ENCODE peak calls at places on chromosome 12, in eight cellular contexts. F, M, R, B, L, Q, D and X are unnamed samples. For H3K27me3, the result is how much of the 10 kb centered on the place peaks cover.

GRCh38 chr12:27554421-27555186 is 30.6 kb downstream of the PPFIBP1 start:
- DNase-seq in L (no peak), F (no peak), D (no peak), R (peak), Q (peak), B (no peak), M (no peak), X (no peak)

GRCh38 chr12:34396861-34397590 is 374.7 kb downstream of the ALG10 start:
- DNase-seq in Q (peak), D (peak), F (peak), L (no peak), B (no peak), R (no peak), M (no peak), X (no peak)

GRCh38 chr12:117134059-117134458 is 34.8 kb upstream of the TESC start:
- DNase-seq in F (no peak), R (peak), B (peak), L (no peak), Q (no peak), D (peak), M (no peak), X (no peak)

GRCh38 chr12:40614923-40615322 is 77.3 kb upstream of the CNTN1 start:
- DNase-seq in R (no peak), M (no peak), F (no peak), L (no peak), D (no peak), Q (no peak), B (no peak), X (no peak)

GRCh38 chr12:47744005-47744651 is 14.6 kb downstream of the RAPGEF3 start:
- DNase-seq in F (peak), D (peak), L (peak), Q (no peak), B (peak), R (no peak), M (peak), X (no peak)

GRCh38 chr12:1878214-1878613 is 40.2 kb downstream of the CACNA2D4 start:
- DNase-seq in Q (no peak), D (no peak), B (no peak), F (no peak), R (no peak), M (no peak), L (no peak), X (no peak)

GRCh38 chr12:74538491-74539258 is 1.0 kb downstream of the ATXN7L3B start:
- DNase-seq in D (no peak), L (no peak), M (peak), F (peak), B (peak), R (peak), Q (no peak), X (no peak)

GRCh38 chr12:105825141-105825540 is 313.6 kb downstream of the NUAK1 start:
- DNase-seq in R (no peak), M (peak), D (no peak), Q (no peak), F (no peak), B (no peak), L (no peak), X (no peak)

GRCh38 chr12:131604146-131604844 is 106.6 kb upstream of the SFSWAP start:
- DNase-seq in F (no peak), D (no peak), L (peak), B (peak), Q (no peak), R (no peak), M (no peak), X (no peak)

GRCh38 chr12:117921922-117922777 is 46.6 kb downstream of the KSR2 start:
- DNase-seq in M (no peak), L (no peak), F (no peak), D (no peak), B (no peak), R (no peak), Q (no peak), X (no peak)

GRCh38 chr12:96068111-96068510 is 32.7 kb upstream of the LTA4H start:
- DNase-seq in M (no peak), Q (no peak), F (no peak), R (no peak), L (no peak), B (no peak), D (no peak), X (no peak)

GRCh38 chr12:21676781-21677180 is 19.1 kb upstream of the LDHB start:
- DNase-seq in B (no peak), M (no peak), F (no peak), D (no peak), Q (no peak), L (no peak), R (no peak), X (no peak)

DNA sequence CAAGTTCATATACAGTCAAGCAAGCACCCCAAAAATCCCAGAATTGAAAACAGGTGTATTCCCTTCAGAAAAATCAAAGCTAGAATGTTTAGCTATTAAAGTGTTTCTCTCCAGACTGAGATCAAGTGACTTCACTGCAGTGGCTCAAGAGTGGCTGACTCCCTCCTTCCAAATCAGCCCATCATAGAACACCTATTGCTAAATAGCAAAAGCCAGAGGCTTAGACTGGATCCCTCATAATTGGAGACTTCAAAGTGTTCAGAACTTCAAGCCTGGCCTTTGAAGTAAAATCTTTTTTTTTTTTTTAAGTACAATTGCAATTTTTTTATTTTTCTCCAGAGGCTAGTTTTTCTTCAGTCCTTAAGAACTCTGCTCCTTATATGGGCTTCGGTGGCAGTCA is 50.0 kb upstream of the CERS5 start:
- DNase-seq in L (no peak), F (no peak), R (peak), B (no peak), Q (no peak), M (no peak), D (no peak), X (no peak)
- H3K4me3 ChIP-seq in L (no peak), F (no peak), R (peak), B (no peak), Q (no peak), M (no peak), D (no peak), X (no peak)

DNA sequence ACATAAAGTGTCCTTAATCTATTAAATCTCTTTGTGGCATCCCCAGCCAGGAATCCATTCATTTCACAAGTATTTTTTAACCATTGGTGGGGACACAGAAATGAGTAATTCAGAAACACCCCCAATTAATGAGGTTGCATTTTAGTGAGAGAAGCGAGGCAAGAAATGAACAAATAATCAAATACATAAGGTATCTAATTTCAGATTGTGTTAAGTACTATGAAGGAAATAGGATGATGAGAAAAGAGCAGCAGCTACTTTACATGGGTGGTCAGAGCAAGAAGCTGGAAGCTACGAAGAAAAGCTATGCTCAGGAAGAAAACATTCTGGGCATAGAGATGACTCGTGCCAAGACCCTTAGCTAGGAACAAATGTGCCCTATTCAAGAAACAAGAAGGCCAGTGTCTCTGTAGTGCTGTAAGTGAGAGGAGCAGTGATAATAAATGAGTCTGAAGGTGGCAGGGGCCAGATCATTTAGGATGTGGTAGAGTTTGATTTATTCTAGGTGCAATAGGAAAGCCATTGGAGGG is 60.6 kb upstream of the IGF1 start:
- DNase-seq in M (no peak), Q (no peak), R (no peak), L (no peak), F (no peak), D (no peak), B (no peak), X (no peak)
- H3K27ac ChIP-seq in M (no peak), Q (no peak), R (peak), L (no peak), F (no peak), D (no peak), B (no peak), X (no peak)

GRCh38 chr12:53638057-53638456 is 11.9 kb upstream of the ATF7 start:
- DNase-seq in Q (no peak), D (no peak), F (no peak), B (no peak), M (no peak), L (no peak), R (no peak), X (no peak)

GRCh38 chr12:53631721-53632120 is 5.5 kb upstream of the ATF7 start:
- DNase-seq in D (no peak), M (no peak), B (no peak), F (no peak), L (no peak), Q (no peak), R (no peak), X (no peak)

DNA sequence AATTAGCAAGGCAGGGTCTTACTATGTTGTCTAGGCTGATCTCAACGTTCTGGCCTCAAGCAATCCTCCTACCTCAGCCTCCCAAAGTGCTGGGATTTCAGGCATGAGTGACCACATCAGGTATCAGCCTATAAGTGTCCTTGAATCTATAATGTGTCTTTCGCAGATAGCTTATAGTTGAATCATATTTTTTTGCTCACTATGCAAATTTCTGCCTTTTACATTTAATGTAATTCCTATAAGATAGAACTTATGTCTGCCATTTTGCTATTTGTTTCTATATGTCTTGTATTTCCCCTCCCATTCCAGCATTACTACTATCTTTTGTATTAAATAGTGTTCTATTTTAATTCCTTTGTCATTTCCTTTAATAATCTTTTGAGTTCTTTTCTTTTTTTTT is 10.5 kb upstream of the ATF7 start:
- DNase-seq in D (no peak), F (no peak), L (no peak), Q (no peak), B (no peak), M (no peak), R (no peak), X (no peak)
- H3K27me3 ChIP-seq in D (under half), F (under half), L (under half), Q (under half), B (under half), M (under half), R (under half), X (under half)

GRCh38 chr12:31118831-31119530 is 45.3 kb downstream of the DDX11 start:
- DNase-seq in F (peak), D (no peak), Q (no peak), L (peak), M (no peak), B (no peak), R (no peak), X (no peak)
- H3K4me3 ChIP-seq in F (no peak), D (peak), Q (peak), L (peak), M (no peak), B (peak), R (no peak), X (peak)

DNA sequence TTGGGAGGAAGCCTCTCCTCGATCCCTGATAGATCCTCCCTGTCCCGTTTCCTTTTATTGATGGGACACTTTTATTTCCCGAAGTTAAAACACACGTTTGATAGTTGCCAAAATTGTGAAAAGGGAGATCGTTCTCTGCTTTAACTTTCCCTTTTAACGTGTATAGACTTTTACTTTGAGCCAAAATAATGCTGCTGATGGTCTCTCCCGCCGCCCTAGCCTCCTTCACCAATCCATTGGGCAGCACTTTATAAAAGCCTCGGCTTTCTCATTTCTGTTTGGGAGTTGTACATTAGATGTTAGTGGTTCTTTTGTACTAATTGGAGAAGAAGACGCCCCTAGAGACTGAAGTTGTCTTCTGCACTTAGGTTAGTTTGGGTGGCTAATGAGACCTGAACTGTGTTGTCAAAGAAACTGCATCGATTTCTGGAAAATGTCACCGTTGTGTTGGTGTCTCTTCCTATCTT is 1.4 kb downstream of the TMTC2 start:
- DNase-seq in R (peak), Q (no peak), F (no peak), M (peak), D (no peak), L (peak), B (no peak), X (no peak)
- H3K27ac ChIP-seq in R (no peak), Q (peak), F (peak), M (peak), D (peak), L (no peak), B (no peak), X (no peak)